ENCODE peak calls at places on chromosomes 16 and 17, in nine cellular contexts. J, C, R, X, D, V, E, Y and T are unnamed samples.

GRCh38 chr16:2912330-2913199 is 834 bp downstream of the FLYWCH1 start:
- DNase-seq in V (peak; percentile 35), D (peak; percentile 42), R (no peak), J (peak; percentile 56), X (no peak), C (peak; percentile 57), Y (peak; percentile 36), E (peak; percentile 61), T (peak; percentile 39)

GRCh38 chr16:81394966-81395655 is 49.5 kb upstream of the CMIP start:
- DNase-seq in C (no peak), Y (no peak), J (no peak), X (no peak), V (no peak), E (no peak), R (no peak), D (no peak), T (no peak)

GRCh38 chr16:48961546-48961945 is 320.1 kb downstream of the CBLN1 start:
- DNase-seq in C (no peak), X (no peak), E (peak; percentile 95), J (no peak), R (no peak), V (no peak), Y (no peak), D (no peak), T (no peak)

GRCh38 chr17:10612957-10613744 is 44.0 kb downstream of the MYH3 start:
- DNase-seq in R (no peak), E (no peak), J (no peak), X (peak; percentile 21), V (no peak), D (no peak), C (peak; percentile 50), Y (no peak), T (no peak)

GRCh38 chr16:69781118-69781517 is 19.0 kb downstream of the WWP2 start:
- DNase-seq in R (no peak), C (no peak), X (no peak), E (no peak), Y (no peak), V (no peak), J (no peak), D (no peak), T (no peak)

GRCh38 chr17:73067075-73067474 is 25.4 kb downstream of the SLC39A11 start:
- DNase-seq in C (no peak), J (no peak), R (no peak), Y (no peak), V (no peak), D (no peak), X (no peak), E (no peak), T (no peak)

GRCh38 chr17:64778367-64779290 is 116.5 kb upstream of the SMURF2 start:
- DNase-seq in E (no peak), R (no peak), X (no peak), J (no peak), V (peak; percentile 25), C (no peak), Y (no peak), D (peak; percentile 49), T (peak; percentile 66)

GRCh38 chr17:57597531-57598453 is 147.3 kb downstream of the CCDC182 start:
- DNase-seq in D (peak; percentile 64), X (no peak), V (no peak), Y (no peak), R (peak; percentile 72), E (peak; percentile 68), C (peak; percentile 65), J (peak; percentile 50), T (peak; percentile 81)

GRCh38 chr17:20191066-20191465 is 181.9 kb downstream of the SPECC1 start:
- DNase-seq in J (no peak), Y (no peak), D (no peak), X (peak; percentile 81), V (no peak), C (peak; percentile 84), R (no peak), E (peak; percentile 87), T (no peak)